ENCODE peak calls at places on chromosomes 5 and 9, in five cellular contexts. M is CD4-positive, alpha-beta T cell; K is NCI-H524; O is activated CD4-positive, alpha-beta T cell treated with anti-CD3 and anti-CD28 coated beads, Interleukin-2, amount 10 ng/mL, durations not matched to agents 7 days and 5 days; A is lower leg skin. H is an unnamed sample.
A peak's percentile ranks its signal among the peaks of the same experiment; 100 is the strongest.

GRCh38 chr5:139251281-139251687 is 42.3 kb upstream of the MATR3 start:
- DNase-seq in M (peak; percentile 20), K (no peak), O (peak; percentile 49), A (no peak), H (no peak)

GRCh38 chr9:100240512-100240911 is 112.2 kb downstream of the TEX10 start:
- DNase-seq in M (no peak), K (no peak), O (no peak), A (no peak), H (no peak)

GRCh38 chr5:107670927-107671741 is at the start of gene EFNA5:
- DNase-seq in M (no peak), K (peak; percentile 72), O (peak; percentile 37), A (peak; percentile 89), H (peak; percentile 73)

GRCh38 chr9:84794981-84795637 is 125.6 kb downstream of the NTRK2 start:
- DNase-seq in M (no peak), K (no peak), O (no peak), A (no peak), H (no peak)

GRCh38 chr5:6812091-6812490 is 98.9 kb downstream of the TENT4A start:
- DNase-seq in M (no peak), K (no peak), O (no peak), A (peak; percentile 62), H (no peak)

GRCh38 chr9:18821794-18822193 is 211.2 kb downstream of the SAXO1 start:
- DNase-seq in M (no peak), K (peak; percentile 23), O (no peak), A (no peak), H (no peak)

GRCh38 chr5:169435506-169436230 is 134.7 kb upstream of the SLIT3 start:
- DNase-seq in M (no peak), K (no peak), O (no peak), A (no peak), H (no peak)

GRCh38 chr9:98215266-98215665 is 22.8 kb upstream of the CORO2A start:
- DNase-seq in M (no peak), K (no peak), O (no peak), A (no peak), H (no peak)

GRCh38 chr5:27316283-27316675 is 277.9 kb upstream of the CDH9 start:
- DNase-seq in M (no peak), K (no peak), O (no peak), A (no peak), H (no peak)

GRCh38 chr5:122311400-122311887 is 593 bp upstream of the SNCAIP start:
- DNase-seq in M (no peak), K (peak; percentile 13), O (no peak), A (no peak), H (no peak)

GRCh38 chr5:131272365-131273123 is 8.7 kb downstream of the CDC42SE2 start:
- DNase-seq in M (no peak), K (no peak), O (no peak), A (no peak), H (no peak)